ENCODE peak calls at places on chromosomes 11 and 22, in five cellular contexts. A is endothelial cell of umbilical vein, K is A673, O is Right ventricle myocardium superior, T is sciatic nerve. M is an unnamed sample.

GRCh38 chr11:74462009-74462408 is 5.3 kb downstream of the KCNE3 start:
- DNase-seq in A (no peak), K (no peak), O (peak; percentile 92), T (peak; percentile 84), M (no peak)

GRCh38 chr11:102240502-102240901 is 76.8 kb upstream of the BIRC3 start:
- DNase-seq in A (no peak), K (no peak), O (no peak), T (no peak), M (no peak)

GRCh38 chr11:14904745-14905103 is 12.7 kb upstream of the CYP2R1 start:
- DNase-seq in A (peak; percentile 43), K (peak; percentile 72), O (peak; percentile 92), T (peak; percentile 92), M (no peak)

GRCh38 chr11:30546334-30546733 is 39.8 kb downstream of the MPPED2 start:
- DNase-seq in A (no peak), K (no peak), O (no peak), T (no peak), M (no peak)

GRCh38 chr11:120108154-120108784 is 29.6 kb downstream of the TRIM29 start:
- DNase-seq in A (peak; percentile 42), K (peak; percentile 75), O (peak; percentile 82), T (peak; percentile 87), M (peak; percentile 52)

GRCh38 chr11:83070044-83070877 is 1.4 kb downstream of the RAB30 start:
- DNase-seq in A (peak; percentile 72), K (no peak), O (no peak), T (no peak), M (peak; percentile 39)

GRCh38 chr11:119144825-119145476 is 3.9 kb upstream of the ABCG4 start:
- DNase-seq in A (peak; percentile 75), K (peak; percentile 71), O (peak; percentile 66), T (no peak), M (peak; percentile 81)

GRCh38 chr11:9858822-9859221 is 194.9 kb downstream of the SWAP70 start:
- DNase-seq in A (peak; percentile 55), K (peak; percentile 54), O (no peak), T (no peak), M (peak; percentile 22)

GRCh38 chr11:69554849-69555248 is 73.4 kb downstream of the LINC01488 start:
- DNase-seq in A (no peak), K (no peak), O (no peak), T (no peak), M (peak; percentile 46)

GRCh38 chr11:1271406-1271805 is 38.0 kb downstream of the TOLLIP start:
- DNase-seq in A (no peak), K (no peak), O (peak; percentile 13), T (no peak), M (no peak)

GRCh38 chr22:47152236-47152635 is 389.8 kb downstream of the TBC1D22A start:
- DNase-seq in A (no peak), K (no peak), O (no peak), T (no peak), M (no peak)

GRCh38 chr22:24005201-24005600 is at the start of gene GSTT4:
- DNase-seq in A (no peak), K (no peak), O (peak; percentile 92), T (no peak), M (no peak)

GRCh38 chr11:124970925-124971324 is 16.9 kb downstream of the CCDC15 start:
- DNase-seq in A (peak; percentile 26), K (peak; percentile 30), O (no peak), T (no peak), M (peak; percentile 30)

GRCh38 chr22:22392131-22392530 is 116.4 kb downstream of the ZNF280B start:
- DNase-seq in A (no peak), K (no peak), O (no peak), T (no peak), M (no peak)

GRCh38 chr22:19514831-19515565 is 9.2 kb downstream of the CLDN5 start:
- DNase-seq in A (no peak), K (no peak), O (peak; percentile 22), T (no peak), M (peak; percentile 41)

GRCh38 chr11:113398669-113399430 is 11.3 kb downstream of the ANKK1 start:
- DNase-seq in A (no peak), K (no peak), O (no peak), T (no peak), M (no peak)

GRCh38 chr11:126808851-126809250 is 191.7 kb downstream of the KIRREL3 start:
- DNase-seq in A (no peak), K (no peak), O (no peak), T (no peak), M (no peak)

GRCh38 chr11:2535673-2536439 is 91.0 kb downstream of the KCNQ1 start:
- DNase-seq in A (no peak), K (no peak), O (peak; percentile 39), T (no peak), M (no peak)

GRCh38 chr22:39528080-39528661 is 4.4 kb downstream of the RPS19BP1 start:
- DNase-seq in A (no peak), K (peak; percentile 50), O (no peak), T (no peak), M (no peak)

GRCh38 chr22:37324340-37325023 is 42.2 kb downstream of the CYTH4 start:
- DNase-seq in A (no peak), K (no peak), O (no peak), T (no peak), M (no peak)

GRCh38 chr11:102813484-102813883 is 15.5 kb upstream of the MMP1 start:
- DNase-seq in A (no peak), K (no peak), O (no peak), T (no peak), M (no peak)

GRCh38 chr11:130606781-130607511 is 158.5 kb downstream of the ADAMTS15 start:
- DNase-seq in A (no peak), K (peak; percentile 30), O (peak; percentile 84), T (no peak), M (no peak)

GRCh38 chr11:115806056-115806455 is 301.8 kb upstream of the CADM1 start:
- DNase-seq in A (no peak), K (no peak), O (no peak), T (no peak), M (no peak)

GRCh38 chr22:20560716-20561115 is 53.3 kb downstream of the MED15 start:
- DNase-seq in A (no peak), K (no peak), O (no peak), T (no peak), M (no peak)

GRCh38 chr11:67303132-67303988 is at the start of gene SSH3:
- DNase-seq in A (peak; percentile 55), K (peak; percentile 58), O (peak; percentile 90), T (peak; percentile 84), M (peak; percentile 68)

GRCh38 chr11:88414385-88414861 is 76.9 kb upstream of the CTSC start:
- DNase-seq in A (peak; percentile 92), K (peak; percentile 85), O (no peak), T (no peak), M (peak; percentile 93)

GRCh38 chr22:38424525-38425080 is 30.4 kb downstream of the KCNJ4 start:
- DNase-seq in A (no peak), K (no peak), O (no peak), T (no peak), M (no peak)

GRCh38 chr22:29093980-29094379 is 21.1 kb downstream of the KREMEN1 start:
- DNase-seq in A (no peak), K (no peak), O (no peak), T (no peak), M (no peak)

GRCh38 chr11:32830413-32830738 is 649 bp downstream of the PRRG4 start:
- DNase-seq in A (no peak), K (no peak), O (no peak), T (no peak), M (no peak)

GRCh38 chr11:35139883-35140282 is 912 bp downstream of the CD44 start:
- DNase-seq in A (no peak), K (no peak), O (no peak), T (no peak), M (no peak)

GRCh38 chr11:114149689-114150407 is 90.3 kb downstream of the ZBTB16 start:
- DNase-seq in A (no peak), K (peak; percentile 89), O (no peak), T (no peak), M (no peak)

GRCh38 chr11:29780756-29781155 is 236.1 kb downstream of the KCNA4 start:
- DNase-seq in A (no peak), K (no peak), O (peak; percentile 58), T (no peak), M (no peak)

GRCh38 chr11:132114185-132114584 is 743.8 kb downstream of the NTM start:
- DNase-seq in A (peak; percentile 44), K (peak; percentile 62), O (peak; percentile 52), T (no peak), M (no peak)

GRCh38 chr11:61841636-61842332 is 13.7 kb downstream of the FADS2 start:
- DNase-seq in A (no peak), K (no peak), O (peak; percentile 68), T (no peak), M (no peak)

GRCh38 chr11:76791861-76792260 is 8.7 kb downstream of the TSKU start:
- DNase-seq in A (no peak), K (peak; percentile 43), O (no peak), T (no peak), M (no peak)

GRCh38 chr22:28799834-28800307 is 498 bp downstream of the XBP1 start:
- DNase-seq in A (peak; percentile 68), K (peak; percentile 22), O (peak; percentile 85), T (peak; percentile 83), M (peak; percentile 82)